ENCODE peak calls at places on chromosomes 4 and X, in ten cellular contexts. R is HCT116; Z is stimulated activated CD8-positive, alpha-beta memory T cell treated with anti-CD3 and anti-CD28 coated beads, Interleukin-12 subunit alpha, Interleukin-12 subunit beta, amount 100 ng/mL, for 4 hours; F is M059J; Q is fibroblast of lung; Y is left cardiac atrium; J is ACHN; E is iris pigment epithelial cell; O is LoVo; I is activated CD8-positive, alpha-beta memory T cell treated with anti-CD3 and anti-CD28 coated beads for 4 hours. U is an unnamed sample.

GRCh38 chrX:95071052-95071451 is 1397.0 kb downstream of the FAM133A start:
- DNase-seq in Y (no peak), Z (no peak), I (no peak), J (no peak), E (no peak), R (no peak), O (no peak), Q (no peak), F (no peak), U (no peak)

GRCh38 chr4:188989371-188989770 is 850.1 kb downstream of the TRIML1 start:
- DNase-seq in F (no peak), Q (no peak), E (no peak), I (no peak), O (no peak), Z (no peak), Y (no peak), R (no peak), J (peak; percentile 15), U (no peak)

GRCh38 chr4:61406677-61407076 is 206.6 kb downstream of the ADGRL3 start:
- DNase-seq in E (no peak), Z (no peak), Y (no peak), R (no peak), F (no peak), I (no peak), O (no peak), Q (no peak), J (no peak), U (no peak)

GRCh38 chr4:158934996-158935669 is 166.3 kb downstream of the FNIP2 start:
- DNase-seq in O (no peak), J (no peak), R (no peak), Y (no peak), Z (no peak), I (no peak), E (no peak), Q (no peak), F (no peak), U (no peak)

GRCh38 chrX:21907250-21907649 is 33.3 kb upstream of the SMS start:
- DNase-seq in F (peak; percentile 11), Y (no peak), R (no peak), O (no peak), Q (peak; percentile 36), J (no peak), I (no peak), Z (no peak), E (peak; percentile 20), U (no peak)

GRCh38 chrX:38260231-38260630 is 39.6 kb upstream of the SRPX start:
- DNase-seq in Y (no peak), Z (no peak), E (peak; percentile 19), F (peak; percentile 48), J (peak; percentile 45), Q (peak; percentile 31), O (no peak), R (peak; percentile 23), I (no peak), U (no peak)

GRCh38 chrX:143854006-143854405 is 29.9 kb upstream of the UBE2NL start:
- DNase-seq in F (peak; percentile 22), Y (no peak), Q (peak; percentile 47), J (peak; percentile 45), O (no peak), I (no peak), Z (no peak), E (peak; percentile 77), R (no peak), U (no peak)

GRCh38 chrX:149631293-149632165 is at the start of gene TMEM185A:
- DNase-seq in F (peak; percentile 67), E (peak; percentile 32), O (peak; percentile 56), Z (peak; percentile 52), Y (peak; percentile 78), I (peak; percentile 39), R (peak; percentile 33), Q (peak; percentile 39), J (peak; percentile 37), U (no peak)

GRCh38 chr4:15003891-15004700 is 1.8 kb downstream of the CPEB2 start:
- DNase-seq in Y (peak; percentile 62), O (peak; percentile 14), J (peak; percentile 14), Q (no peak), F (peak; percentile 27), E (peak; percentile 28), R (no peak), I (peak; percentile 15), Z (peak; percentile 46), U (no peak)

GRCh38 chr4:77433102-77433733 is 172.4 kb upstream of the CXCL13 start:
- DNase-seq in Y (no peak), E (peak; percentile 43), F (peak; percentile 44), I (no peak), J (peak; percentile 63), Z (no peak), R (peak; percentile 42), Q (peak; percentile 35), O (peak; percentile 70), U (peak; percentile 23)

GRCh38 chr4:27692098-27692679 is 831.5 kb downstream of the STIM2 start:
- DNase-seq in Q (peak; percentile 33), E (peak; percentile 46), F (peak; percentile 41), Y (no peak), R (peak; percentile 45), J (peak; percentile 55), O (peak; percentile 30), I (no peak), Z (no peak), U (no peak)

GRCh38 chr4:141109983-141110382 is 23.3 kb downstream of the RNF150 start:
- DNase-seq in Q (no peak), I (no peak), J (no peak), Y (no peak), E (no peak), O (no peak), Z (no peak), F (no peak), R (no peak), U (no peak)

GRCh38 chrX:72142094-72142843 is 10.6 kb upstream of the RTL5 start:
- DNase-seq in J (no peak), Z (no peak), O (no peak), Y (no peak), R (no peak), Q (no peak), E (no peak), F (no peak), I (no peak), U (no peak)

GRCh38 chrX:13252726-13253125 is 67.1 kb downstream of the ATXN3L start:
- DNase-seq in J (no peak), R (no peak), O (no peak), Z (no peak), F (no peak), I (no peak), Q (peak; percentile 2), E (no peak), Y (no peak), U (no peak)

GRCh38 chrX:79325263-79325958 is 41.7 kb downstream of the ITM2A start:
- DNase-seq in I (no peak), E (no peak), R (no peak), J (no peak), Z (no peak), Q (no peak), Y (no peak), O (no peak), F (no peak), U (no peak)